ENCODE peak calls at places on chromosomes 7 and 10, in eight cellular contexts. Y, N, C, V, S, F, R and E are unnamed samples.

GRCh38 chr10:88831709-88832108 is 19.9 kb downstream of the ANKRD22 start:
- DNase-seq in Y (no peak), N (no peak), C (no peak), V (no peak), S (no peak), F (no peak), R (no peak), E (no peak)

GRCh38 chr10:114541081-114541833 is 116.8 kb downstream of the ABLIM1 start:
- DNase-seq in Y (peak; percentile 51), N (peak; percentile 88), C (peak; percentile 54), V (peak; percentile 91), S (no peak), F (no peak), R (peak; percentile 61), E (no peak)

GRCh38 chr7:68689087-68689433 is 909.2 kb upstream of the AUTS2 start:
- DNase-seq in Y (no peak), N (no peak), C (no peak), V (no peak), S (no peak), F (no peak), R (no peak), E (no peak)

GRCh38 chr7:116341222-116341907 is 131.0 kb downstream of the TES start:
- DNase-seq in Y (no peak), N (no peak), C (no peak), V (no peak), S (no peak), F (no peak), R (no peak), E (no peak)

GRCh38 chr7:136166521-136166920 is 189.4 kb upstream of the MTPN start:
- DNase-seq in Y (no peak), N (no peak), C (no peak), V (no peak), S (no peak), F (no peak), R (no peak), E (no peak)

GRCh38 chr7:94161476-94161875 is 157.3 kb upstream of the BET1 start:
- DNase-seq in Y (no peak), N (no peak), C (no peak), V (no peak), S (no peak), F (no peak), R (no peak), E (no peak)

GRCh38 chr10:132257271-132257670 is 50.5 kb downstream of the STK32C start:
- DNase-seq in Y (no peak), N (no peak), C (no peak), V (peak; percentile 46), S (no peak), F (no peak), R (no peak), E (peak; percentile 98)

GRCh38 chr7:75688200-75689136 is 50.3 kb downstream of the HIP1 start:
- DNase-seq in Y (no peak), N (peak; percentile 38), C (no peak), V (no peak), S (no peak), F (peak; percentile 37), R (no peak), E (no peak)

GRCh38 chr10:22816298-22816653 is 101.9 kb upstream of the PIP4K2A start:
- DNase-seq in Y (no peak), N (no peak), C (no peak), V (peak; percentile 96), S (peak; percentile 89), F (no peak), R (no peak), E (peak; percentile 44)

GRCh38 chr10:124717911-124718734 is 26.1 kb downstream of the FAM53B start:
- DNase-seq in Y (no peak), N (no peak), C (no peak), V (no peak), S (no peak), F (peak; percentile 48), R (no peak), E (no peak)

GRCh38 chr10:70678757-70679489 is 6.6 kb downstream of the ADAMTS14 start:
- DNase-seq in Y (no peak), N (no peak), C (no peak), V (no peak), S (no peak), F (no peak), R (no peak), E (no peak)

GRCh38 chr10:50788951-50789904 is 49.5 kb downstream of the ASAH2B start:
- DNase-seq in Y (no peak), N (no peak), C (no peak), V (peak; percentile 42), S (peak; percentile 51), F (no peak), R (no peak), E (no peak)

GRCh38 chr7:108454674-108455523 is 1.3 kb downstream of the NRCAM start:
- DNase-seq in Y (no peak), N (no peak), C (no peak), V (no peak), S (no peak), F (peak; percentile 31), R (no peak), E (no peak)

GRCh38 chr7:139992353-139993054 is 70.2 kb downstream of the PARP12 start:
- DNase-seq in Y (no peak), N (no peak), C (no peak), V (no peak), S (no peak), F (no peak), R (no peak), E (no peak)

GRCh38 chr10:114684085-114684821 is 26.2 kb upstream of the ABLIM1 start:
- DNase-seq in Y (peak; percentile 49), N (peak; percentile 79), C (no peak), V (peak; percentile 30), S (no peak), F (no peak), R (peak; percentile 80), E (no peak)

GRCh38 chr7:134985894-134986362 is 380 bp upstream of the AGBL3 start:
- DNase-seq in Y (no peak), N (no peak), C (no peak), V (no peak), S (no peak), F (no peak), R (no peak), E (no peak)

GRCh38 chr7:134991469-134992339 is 5.4 kb downstream of the AGBL3 start:
- DNase-seq in Y (no peak), N (no peak), C (no peak), V (no peak), S (no peak), F (no peak), R (no peak), E (no peak)

GRCh38 chr7:134988161-134988560 is 1.9 kb downstream of the AGBL3 start:
- DNase-seq in Y (no peak), N (no peak), C (no peak), V (no peak), S (no peak), F (no peak), R (no peak), E (no peak)

GRCh38 chr7:134986363-134987231 is at the start of gene AGBL3:
- DNase-seq in Y (peak; percentile 93), N (peak; percentile 98), C (peak; percentile 95), V (peak; percentile 94), S (peak; percentile 95), F (peak; percentile 58), R (peak; percentile 96), E (peak; percentile 90)
- TF ChIP-seq POLR2A in Y (peak; percentile 24), N (no peak), C (peak; percentile 73), V (no peak), S (peak; percentile 73), F (peak; percentile 76), R (peak; percentile 55), E (peak; percentile 43)

GRCh38 chr7:100825215-100825671 is 2.1 kb downstream of the EPHB4 start:
- DNase-seq in Y (no peak), N (peak; percentile 72), C (no peak), V (no peak), S (no peak), F (no peak), R (no peak), E (no peak)

GRCh38 chr7:100825760-100826545 is 1.4 kb downstream of the EPHB4 start:
- DNase-seq in Y (no peak), N (no peak), C (no peak), V (peak; percentile 59), S (no peak), F (no peak), R (no peak), E (no peak)

GRCh38 chr7:100826546-100827329 is 585 bp downstream of the EPHB4 start:
- DNase-seq in Y (no peak), N (no peak), C (no peak), V (no peak), S (no peak), F (peak; percentile 21), R (no peak), E (no peak)

GRCh38 chr7:100829150-100829716 is 1.9 kb upstream of the EPHB4 start:
- DNase-seq in Y (no peak), N (peak; percentile 73), C (no peak), V (no peak), S (no peak), F (no peak), R (no peak), E (no peak)

GRCh38 chr7:100827330-100828226 is at the start of gene EPHB4:
- DNase-seq in Y (peak; percentile 64), N (peak; percentile 85), C (no peak), V (peak; percentile 86), S (peak; percentile 77), F (peak; percentile 23), R (peak; percentile 83), E (peak; percentile 81)
- TF ChIP-seq POLR2A in Y (no peak), N (no peak), C (no peak), V (no peak), S (peak; percentile 54), F (no peak), R (peak; percentile 22), E (peak; percentile 39)

DNA sequence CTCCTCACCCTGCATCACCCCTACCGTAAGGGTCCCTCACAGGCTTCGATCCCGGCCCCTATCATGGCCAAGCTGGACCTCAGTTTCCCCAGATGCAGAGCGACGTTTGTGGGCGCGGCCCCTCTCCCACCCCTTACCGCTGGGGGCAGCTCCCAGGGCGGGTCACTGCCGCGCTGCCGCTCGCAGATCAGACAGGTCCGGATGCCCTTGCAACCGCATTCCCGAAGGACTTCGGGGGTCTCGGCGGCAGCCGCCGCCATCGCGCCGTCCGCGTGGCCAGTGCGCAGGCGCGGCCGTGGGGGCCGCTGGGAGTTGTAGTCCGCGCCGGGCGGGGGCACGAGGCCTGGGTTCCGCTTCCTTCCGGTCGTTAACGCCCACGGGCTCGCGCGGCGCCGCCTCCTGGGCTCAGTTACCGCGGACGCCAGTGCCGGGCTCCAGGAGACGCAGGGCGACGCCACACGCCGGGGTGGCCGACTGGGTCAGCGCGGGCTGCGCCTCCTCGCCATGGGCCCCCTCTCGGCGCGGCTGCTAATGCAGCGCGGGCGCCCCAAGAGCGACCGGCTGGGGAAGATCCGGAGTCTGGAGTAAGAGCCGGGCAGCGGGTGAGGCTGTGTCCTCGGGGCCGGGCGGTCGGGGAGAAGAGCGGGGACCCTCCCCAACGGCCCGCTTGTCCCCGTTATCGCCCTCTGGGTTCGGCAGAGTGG is at the start of the genes ALKBH4 and LRWD1:
- DNase-seq in Y (peak; percentile 88), N (peak; percentile 96), C (peak; percentile 86), V (peak; percentile 87), S (peak; percentile 76), F (peak; percentile 100), R (peak; percentile 95), E (peak; percentile 98)
- TF ChIP-seq POLR2A in Y (no peak), N (no peak), C (peak; percentile 41), V (peak; percentile 88), S (peak; percentile 90), F (peak; percentile 75), R (peak; percentile 59), E (peak; percentile 97)

DNA sequence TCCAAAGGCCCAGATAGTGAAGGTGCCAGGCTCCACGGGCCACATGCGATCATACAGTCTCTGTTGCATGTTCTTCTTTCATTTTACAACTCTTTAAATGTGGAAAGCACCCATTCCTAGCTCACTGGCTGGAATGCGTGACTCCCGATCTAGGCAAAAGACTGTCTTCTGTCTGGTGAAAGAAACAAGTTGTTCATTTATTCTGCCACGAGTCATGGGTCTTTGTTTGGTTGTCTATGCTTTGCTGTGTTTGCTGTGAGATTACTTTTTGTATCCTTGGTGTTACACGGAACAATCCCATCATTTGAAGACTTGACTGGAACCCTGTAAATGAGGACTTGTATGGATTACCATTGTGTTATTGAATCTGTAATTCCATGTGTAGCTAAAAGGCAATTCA is 41.9 kb downstream of the NPVF start:
- DNase-seq in Y (no peak), N (no peak), C (no peak), V (no peak), S (no peak), F (no peak), R (no peak), E (no peak)
- TF ChIP-seq POLR2A in Y (no peak), N (no peak), C (no peak), V (no peak), S (no peak), F (no peak), R (no peak), E (no peak)